ENCODE peak calls at places on chromosomes 1 and 21, in six cellular contexts. W is CD8-positive, alpha-beta T cell; I is ascending aorta; Q is AG04450; B is esophagus muscularis mucosa; L is heart left ventricle. P is an unnamed sample. For H3K27me3, the result is how much of the 10 kb centered on the place peaks cover.

GRCh38 chr1:165418195-165418594 is 26.7 kb downstream of the RXRG start:
- DNase-seq in L (no peak), B (no peak), W (no peak), I (no peak), Q (no peak), P (no peak)

GRCh38 chr1:33096358-33097005 is 15.5 kb downstream of the AZIN2 start:
- DNase-seq in L (no peak), Q (peak), I (no peak), B (no peak), W (no peak), P (no peak)

GRCh38 chr1:180515857-180516388 is 13.5 kb upstream of the ACBD6 start:
- DNase-seq in I (no peak), W (peak), Q (peak), B (no peak), L (peak), P (peak)

GRCh38 chr1:48216276-48216675 is 6.2 kb upstream of the SLC5A9 start:
- DNase-seq in B (no peak), W (no peak), I (no peak), Q (no peak), L (no peak), P (no peak)

GRCh38 chr1:27108588-27108987 is 46.3 kb downstream of the SLC9A1 start:
- DNase-seq in Q (no peak), W (no peak), I (no peak), B (no peak), L (no peak), P (no peak)

GRCh38 chr1:203046984-203047630 is 20.8 kb downstream of the PPFIA4 start:
- DNase-seq in W (no peak), Q (peak), I (no peak), B (no peak), L (no peak), P (no peak)

GRCh38 chr1:154627247-154628121 is 19.5 kb upstream of the ADAR start:
- DNase-seq in L (peak), B (peak), W (peak), I (peak), Q (no peak), P (peak)

GRCh38 chr1:31181515-31182343 is 58.0 kb downstream of the NKAIN1 start:
- DNase-seq in Q (no peak), I (no peak), W (peak), L (peak), B (no peak), P (peak)

GRCh38 chr21:46374761-46375389 is 50.9 kb downstream of the PCNT start:
- DNase-seq in L (peak), I (no peak), W (no peak), B (no peak), Q (no peak), P (no peak)

GRCh38 chr1:228298471-228298870 is 90.6 kb downstream of the OBSCN start:
- DNase-seq in B (no peak), I (no peak), W (no peak), Q (no peak), L (peak), P (no peak)

GRCh38 chr21:19507682-19508260 is 1104.2 kb upstream of the TMPRSS15 start:
- DNase-seq in Q (no peak), W (peak), I (no peak), L (no peak), B (no peak), P (no peak)

GRCh38 chr1:56590520-56591011 is 11.2 kb upstream of the PLPP3 start:
- DNase-seq in I (no peak), L (no peak), Q (no peak), W (no peak), B (no peak), P (no peak)

GRCh38 chr21:33261635-33262034 is 4.5 kb upstream of the IL10RB start:
- DNase-seq in W (no peak), L (no peak), B (no peak), I (no peak), Q (peak), P (no peak)

GRCh38 chr21:35002879-35003722 is 46.0 kb downstream of the RUNX1 start:
- DNase-seq in L (peak), I (no peak), Q (peak), B (no peak), W (no peak), P (no peak)

GRCh38 chr1:217482356-217483102 is 148.4 kb downstream of the GPATCH2 start:
- DNase-seq in W (no peak), B (no peak), L (no peak), I (no peak), Q (peak), P (no peak)

GRCh38 chr1:154431586-154432373 is 26.6 kb downstream of the IL6R start:
- DNase-seq in L (peak), W (peak), I (peak), Q (peak), B (no peak), P (no peak)

GRCh38 chr1:7580923-7581753 is 190.0 kb upstream of the VAMP3 start:
- DNase-seq in B (no peak), I (no peak), L (peak), Q (no peak), W (no peak), P (no peak)

GRCh38 chr1:162854245-162854860 is 6.6 kb downstream of the CCDC190 start:
- DNase-seq in B (no peak), W (peak), L (peak), I (no peak), Q (peak), P (peak)

GRCh38 chr1:219264557-219264956 is 90.9 kb downstream of the LYPLAL1 start:
- DNase-seq in I (no peak), Q (no peak), B (no peak), W (no peak), L (no peak), P (no peak)

GRCh38 chr21:19553930-19554615 is 1150.5 kb upstream of the TMPRSS15 start:
- DNase-seq in W (no peak), B (no peak), Q (no peak), L (no peak), I (no peak), P (no peak)

GRCh38 chr1:174209347-174210187 is 50.2 kb downstream of the RABGAP1L start:
- DNase-seq in B (no peak), Q (no peak), I (no peak), W (no peak), L (no peak), P (no peak)

GRCh38 chr1:84143796-84144565 is at the start of gene PRKACB:
- DNase-seq in Q (no peak), B (no peak), I (no peak), W (no peak), L (no peak), P (no peak)

GRCh38 chr1:160131803-160132565 is 16.4 kb downstream of the ATP1A2 start:
- DNase-seq in I (peak), W (no peak), B (no peak), Q (no peak), L (peak), P (no peak)

GRCh38 chr1:227316941-227317540 is 1.3 kb downstream of the CDC42BPA start:
- DNase-seq in B (no peak), Q (no peak), L (no peak), W (no peak), I (no peak), P (no peak)

GRCh38 chr1:164834641-164835040 is 275.7 kb downstream of the PBX1 start:
- DNase-seq in B (no peak), W (no peak), I (no peak), L (no peak), Q (no peak), P (no peak)

GRCh38 chr1:54287821-54288220 is 87.9 kb downstream of the MRPL37 start:
- DNase-seq in I (no peak), B (no peak), L (no peak), W (peak), Q (no peak), P (no peak)

GRCh38 chr1:10338047-10338446 is 60.8 kb upstream of the PGD start:
- DNase-seq in Q (no peak), B (no peak), L (peak), I (no peak), W (peak), P (no peak)

GRCh38 chr1:6724517-6725141 is 23.0 kb upstream of the DNAJC11 start:
- DNase-seq in L (no peak), B (no peak), W (no peak), Q (peak), I (no peak), P (no peak)

GRCh38 chr1:240712014-240712731 is 100.2 kb upstream of the GREM2 start:
- DNase-seq in L (no peak), I (no peak), W (no peak), B (no peak), Q (peak), P (no peak)

GRCh38 chr1:230825061-230825803 is 43.1 kb downstream of the C1orf198 start:
- DNase-seq in Q (peak), B (peak), L (no peak), W (no peak), I (no peak), P (no peak)

GRCh38 chr1:10867138-10867721 is 70.8 kb upstream of the CASZ1 start:
- DNase-seq in L (peak), Q (no peak), B (no peak), W (peak), I (no peak), P (peak)

GRCh38 chr1:108715932-108716331 is 3.2 kb downstream of the FNDC7 start:
- DNase-seq in B (no peak), L (no peak), W (no peak), I (no peak), Q (no peak), P (no peak)

GRCh38 chr1:38962113-38962512 is 20.5 kb upstream of the RHBDL2 start:
- DNase-seq in W (no peak), B (no peak), I (no peak), L (no peak), Q (no peak), P (no peak)

GRCh38 chr1:55604194-55604593 is 389.0 kb upstream of the USP24 start:
- DNase-seq in W (no peak), Q (no peak), I (no peak), L (no peak), B (peak), P (no peak)

GRCh38 chr1:36182734-36183133 is 26.8 kb downstream of the MAP7D1 start:
- DNase-seq in Q (no peak), I (no peak), B (no peak), W (no peak), L (no peak), P (no peak)

GRCh38 chr1:58738873-58739272 is 39.0 kb upstream of the MYSM1 start:
- DNase-seq in I (no peak), W (no peak), B (no peak), L (no peak), Q (no peak), P (no peak)

GRCh38 chr1:24900486-24900849 is 29.6 kb downstream of the RUNX3 start:
- DNase-seq in B (no peak), I (no peak), L (no peak), W (no peak), Q (no peak), P (no peak)

GRCh38 chr1:234331511-234331910 is 41.7 kb upstream of the COA6 start:
- DNase-seq in I (no peak), W (no peak), Q (no peak), L (no peak), B (peak), P (no peak)

GRCh38 chr1:20640183-20640597 is 6.9 kb downstream of the PINK1 start:
- DNase-seq in I (no peak), W (peak), L (no peak), B (no peak), Q (no peak), P (peak)

GRCh38 chr1:169113613-169114119 is 7.2 kb downstream of the ATP1B1 start:
- DNase-seq in B (no peak), Q (peak), I (no peak), W (no peak), L (peak), P (no peak)
- H3K27me3 ChIP-seq in B (under half), Q (under half), I (under half), W (under half), L (under half), P (under half)

GRCh38 chr1:1040004-1040991 is 20.4 kb downstream of the AGRN start:
- DNase-seq in L (peak), Q (peak), B (no peak), W (peak), I (no peak), P (peak)
- TF ChIP-seq CTCF in L (no peak), Q (peak), B (no peak), W (no peak), I (no peak), P (no peak)

DNA sequence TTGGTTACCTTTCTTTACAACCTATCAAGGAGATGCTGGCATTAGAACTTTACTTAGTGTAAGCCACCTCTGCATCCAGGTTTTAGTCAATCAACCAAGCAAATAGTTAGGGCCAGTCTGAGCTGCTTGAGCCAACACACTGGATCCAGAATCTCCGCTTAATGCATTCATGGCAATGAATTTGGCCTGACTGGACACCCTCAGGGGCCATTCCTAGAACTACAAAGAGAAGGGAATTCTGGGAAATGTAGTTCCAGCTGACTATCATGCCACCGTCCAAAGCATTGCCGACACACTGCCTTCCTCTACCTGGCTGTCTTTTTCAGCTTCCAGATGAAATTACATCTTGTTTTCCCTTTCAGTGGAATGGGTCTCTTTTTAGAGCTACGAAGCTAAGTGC is 163.0 kb upstream of the IGSF21 start:
- DNase-seq in I (no peak), L (no peak), Q (no peak), B (no peak), W (no peak), P (no peak)
- H3K27me3 ChIP-seq in I (under half), L (under half), Q (under half), B (half or more), W (under half), P (under half)

DNA sequence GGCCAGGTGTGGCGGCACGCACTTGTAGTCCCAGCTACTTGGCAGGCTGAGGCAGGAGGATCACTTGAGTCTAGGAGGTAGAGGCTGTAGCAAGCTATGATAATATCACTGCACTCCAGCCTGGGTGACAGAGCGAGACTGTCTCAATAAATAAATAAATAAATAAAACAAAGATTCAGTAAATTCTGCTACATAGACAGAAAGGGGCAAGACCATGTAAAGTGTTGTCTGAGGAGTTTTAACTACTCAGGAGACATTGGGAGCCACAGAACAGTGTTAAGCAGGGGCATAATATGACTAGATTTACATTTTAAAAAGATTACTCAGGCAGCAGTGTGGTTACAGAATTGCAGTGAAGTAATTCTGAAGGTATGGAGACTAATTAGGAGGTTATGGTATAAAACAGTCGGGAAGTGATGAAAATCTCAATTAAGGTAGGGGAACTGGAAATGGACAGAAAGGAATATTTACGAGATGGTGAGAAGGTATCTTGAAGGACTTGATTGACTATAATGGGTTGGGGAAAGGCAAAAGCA is 94.7 kb downstream of the ATP1B1 start:
- DNase-seq in B (no peak), W (no peak), L (no peak), Q (no peak), I (no peak), P (no peak)
- TF ChIP-seq CTCF in B (no peak), W (no peak), L (no peak), Q (no peak), I (no peak), P (no peak)

DNA sequence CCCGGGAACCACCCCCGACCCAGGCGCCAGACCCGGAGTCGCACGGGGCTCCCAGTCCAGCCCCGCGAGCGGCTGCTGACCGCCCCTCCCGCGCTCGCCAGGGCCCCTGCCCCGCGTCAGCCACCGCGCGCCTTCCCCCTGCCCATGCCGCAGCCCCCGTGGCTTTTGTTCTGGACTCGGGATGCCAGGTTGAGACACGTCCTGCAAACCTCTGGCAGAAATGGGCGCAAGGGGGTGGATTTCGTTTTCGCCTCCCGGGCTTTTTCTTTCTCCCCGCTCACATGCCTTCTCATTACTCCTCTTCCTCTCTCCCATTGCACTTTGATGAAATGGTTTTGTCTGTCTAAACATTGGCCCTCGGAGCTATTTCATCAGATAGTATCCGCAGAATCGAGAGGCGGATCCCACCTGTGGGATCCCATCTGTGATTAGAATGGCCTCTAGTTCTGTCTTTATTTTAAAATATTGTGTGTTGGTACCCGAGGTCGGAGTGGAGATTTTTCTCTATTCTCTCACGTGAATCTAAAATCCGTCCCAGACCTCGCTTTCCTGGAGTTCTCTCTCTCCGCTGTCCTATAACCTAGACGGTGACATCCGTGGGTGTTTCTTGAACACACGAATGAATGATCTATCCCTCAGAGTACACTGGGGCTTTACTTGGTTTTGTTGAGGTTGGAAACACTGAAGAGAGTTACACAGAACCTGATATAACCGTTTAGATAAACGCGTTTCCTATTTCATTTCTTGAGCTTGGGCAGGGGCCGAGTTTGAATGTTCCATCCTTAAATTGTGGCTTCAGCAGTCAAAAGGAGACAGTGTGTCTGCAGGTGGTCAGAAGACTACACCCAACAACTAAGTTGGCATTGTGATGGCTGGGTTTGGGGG is 1.9 kb downstream of the EDARADD start:
- DNase-seq in Q (no peak), I (no peak), B (no peak), L (no peak), W (no peak), P (no peak)
- H3K27me3 ChIP-seq in Q (under half), I (under half), B (half or more), L (under half), W (under half), P (under half)

DNA sequence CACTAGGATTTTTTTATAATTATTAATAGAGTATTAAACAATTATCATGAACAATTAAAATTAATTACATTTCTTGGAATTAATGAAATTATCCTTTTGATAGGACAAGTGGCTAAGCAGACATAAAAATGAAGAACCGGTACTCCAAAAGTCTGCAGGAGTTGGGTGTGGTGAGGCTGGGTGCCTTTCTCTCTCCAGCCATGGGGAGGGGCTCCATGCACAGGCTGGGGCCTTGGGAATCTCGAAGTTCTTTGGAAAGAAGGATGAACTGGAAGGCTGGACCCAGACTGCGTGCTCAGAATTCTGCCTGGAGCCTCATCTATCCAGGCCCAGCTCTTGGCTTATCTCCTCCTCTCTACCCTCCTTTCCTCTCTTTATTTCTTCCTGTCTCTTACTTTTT is 94.1 kb downstream of the ACTL8 start:
- DNase-seq in W (no peak), L (no peak), B (no peak), Q (no peak), I (no peak), P (no peak)
- TF ChIP-seq CTCF in W (no peak), L (peak), B (no peak), Q (peak), I (no peak), P (no peak)